ENCODE peak calls at places on chromosomes 1 and 21, in nine cellular contexts. F is OCI-LY7, L is thoracic aorta, J is heart left ventricle, I is PC-3, W is small intestine, V is GM23338, M is pancreas, E is fibroblast of lung. R is an unnamed sample. For H3K4me1, the result is how much of the 10 kb centered on the place peaks cover.

GRCh38 chr1:237124856-237125462 is 83.0 kb downstream of the RYR2 start:
- DNase-seq in F (peak), E (peak), J (no peak), I (peak), W (no peak), L (no peak), V (peak), M (no peak), R (no peak)

GRCh38 chr1:199644912-199645311 is 382.6 kb upstream of the NR5A2 start:
- DNase-seq in V (no peak), M (no peak), L (no peak), E (no peak), I (no peak), W (no peak), J (no peak), F (no peak), R (no peak)

GRCh38 chr1:165075725-165076370 is 280.7 kb downstream of the LMX1A start:
- DNase-seq in E (peak), M (no peak), I (peak), L (no peak), J (no peak), F (peak), W (peak), V (peak), R (peak)

GRCh38 chr1:31855038-31855845 is 39.4 kb upstream of the SPOCD1 start:
- DNase-seq in M (no peak), J (no peak), V (no peak), I (peak), F (no peak), E (peak), L (no peak), W (peak), R (no peak)

GRCh38 chr1:55632058-55632457 is 416.9 kb upstream of the USP24 start:
- DNase-seq in F (no peak), W (no peak), J (no peak), E (peak), M (no peak), V (no peak), I (peak), L (no peak), R (no peak)

GRCh38 chr1:64980745-64981601 is 14.6 kb upstream of the JAK1 start:
- DNase-seq in E (no peak), F (no peak), L (no peak), M (no peak), W (peak), J (no peak), V (no peak), I (peak), R (no peak)

GRCh38 chr1:247102381-247102780 is 1.8 kb downstream of the ZNF669 start:
- DNase-seq in F (no peak), I (peak), M (no peak), L (no peak), V (no peak), W (no peak), J (no peak), E (peak), R (no peak)

GRCh38 chr21:46347791-46348381 is 23.9 kb downstream of the PCNT start:
- DNase-seq in L (no peak), F (peak), W (no peak), J (peak), M (peak), E (peak), V (no peak), I (no peak), R (peak)

GRCh38 chr1:182182311-182182710 is 120.8 kb upstream of the ZNF648 start:
- DNase-seq in M (no peak), E (no peak), W (no peak), L (no peak), V (no peak), J (no peak), I (no peak), F (no peak), R (no peak)

GRCh38 chr21:15874610-15875009 is 144.8 kb downstream of the USP25 start:
- DNase-seq in E (peak), L (no peak), F (no peak), J (no peak), W (no peak), M (no peak), V (no peak), I (peak), R (no peak)

GRCh38 chr1:2592672-2593071 is 6.1 kb downstream of the PRXL2B start:
- DNase-seq in W (peak), E (no peak), V (no peak), I (peak), M (no peak), L (no peak), J (no peak), F (no peak), R (no peak)

DNA sequence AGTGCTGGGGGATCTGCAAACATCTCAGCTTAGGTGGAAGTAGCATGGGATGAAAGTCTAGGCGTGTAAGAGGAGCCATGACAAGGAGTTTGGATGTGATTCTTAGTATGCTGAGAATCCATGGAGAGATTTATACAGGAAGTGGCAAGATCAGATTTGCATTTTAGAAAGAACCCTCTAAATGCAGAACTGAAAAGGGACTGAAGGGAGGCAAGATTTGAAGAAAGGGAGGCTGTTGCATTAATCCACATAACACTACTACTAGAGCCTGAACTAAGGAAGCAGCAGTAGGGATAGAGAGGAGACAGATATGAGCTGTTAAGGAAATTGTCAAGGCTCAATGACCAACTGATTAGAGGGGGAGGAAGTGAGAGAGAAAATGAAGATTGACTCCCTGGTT is 9.8 kb downstream of the C1orf74 start:
- DNase-seq in W (no peak), V (no peak), I (no peak), M (no peak), J (no peak), F (peak), L (no peak), E (no peak), R (no peak)
- H3K4me1 ChIP-seq in W (under half), V (under half), I (under half), M (under half), J (under half), F (under half), L (under half), E (under half), R (under half)

DNA sequence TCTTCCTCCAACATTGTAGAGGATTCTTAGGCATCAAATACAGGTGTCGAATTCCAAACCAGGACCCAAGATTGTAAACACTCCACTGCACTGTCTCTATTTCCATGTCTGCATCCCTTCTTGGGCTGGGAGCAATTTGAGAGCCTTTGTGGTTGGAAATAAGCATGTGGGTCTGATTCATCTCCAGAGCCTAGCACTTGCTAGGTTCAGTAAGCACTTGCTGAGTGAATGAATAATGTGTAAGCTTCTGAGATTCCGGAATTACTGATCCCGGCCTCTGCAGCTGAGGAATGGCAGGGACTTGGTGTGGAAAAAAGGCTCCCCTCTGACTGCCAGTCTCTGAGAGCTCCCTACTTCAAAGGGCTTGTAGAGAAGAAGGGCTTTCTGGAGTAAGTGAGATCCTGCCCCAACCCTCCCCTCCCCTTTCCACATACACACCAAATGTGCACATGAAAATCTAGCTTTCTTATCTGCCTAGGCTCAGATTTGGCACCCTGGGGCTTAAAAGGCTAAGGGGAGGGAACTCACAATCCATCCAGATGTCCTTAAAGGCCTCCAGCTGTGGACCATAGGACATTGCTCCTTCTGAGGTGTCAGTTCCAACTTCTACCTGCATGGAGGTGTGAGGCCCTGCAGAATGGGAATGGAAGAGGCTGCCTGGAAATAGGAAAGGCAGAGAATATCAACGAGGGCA is 39.7 kb upstream of the TRABD2B start:
- DNase-seq in I (peak), M (no peak), L (no peak), E (no peak), F (no peak), W (no peak), J (no peak), V (no peak), R (no peak)
- H3K27ac ChIP-seq in I (no peak), M (no peak), L (no peak), E (no peak), F (no peak), W (no peak), J (no peak), V (no peak), R (no peak)

GRCh38 chr1:29201595-29202051 is 19.9 kb upstream of the SRSF4 start:
- DNase-seq in V (no peak), J (no peak), I (no peak), W (no peak), M (no peak), F (no peak), E (no peak), L (no peak), R (no peak)

GRCh38 chr1:29197993-29198392 is 16.3 kb upstream of the SRSF4 start:
- DNase-seq in L (no peak), V (no peak), I (no peak), E (no peak), F (no peak), J (no peak), M (no peak), W (no peak), R (no peak)

GRCh38 chr1:29200905-29201594 is 19.4 kb upstream of the SRSF4 start:
- DNase-seq in L (no peak), F (no peak), E (no peak), W (no peak), J (no peak), I (no peak), M (no peak), V (no peak), R (no peak)

GRCh38 chr1:29202584-29203340 is 21.1 kb upstream of the SRSF4 start:
- DNase-seq in F (peak), I (peak), V (peak), J (peak), W (peak), M (peak), E (peak), L (peak), R (peak)

DNA sequence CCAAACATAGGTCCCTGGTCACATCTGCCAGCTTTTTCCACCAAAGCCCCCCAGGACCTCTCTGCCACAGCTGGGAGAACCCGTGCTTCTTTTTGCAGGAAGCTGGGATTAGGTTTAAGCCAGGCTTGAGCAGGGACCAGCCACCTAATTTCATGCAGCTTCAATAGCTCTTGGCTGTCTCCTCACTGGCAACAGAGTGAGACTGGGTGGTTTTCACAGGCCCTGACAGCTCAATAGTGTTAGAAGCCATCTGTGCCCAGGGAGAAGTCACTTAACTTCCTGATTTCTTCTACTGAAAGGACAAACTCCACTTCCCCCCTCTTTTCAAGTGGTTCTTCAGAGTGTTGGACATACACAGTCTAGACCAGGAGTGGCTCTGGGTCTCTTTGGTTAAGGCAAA is 20.4 kb upstream of the SRSF4 start:
- DNase-seq in F (no peak), M (no peak), E (no peak), V (no peak), W (no peak), L (no peak), I (no peak), J (no peak), R (no peak)
- H3K4me3 ChIP-seq in F (no peak), M (no peak), E (no peak), V (no peak), W (no peak), L (no peak), I (no peak), J (no peak), R (no peak)

GRCh38 chr1:40381268-40382109 is 8.0 kb downstream of the SMAP2 start:
- DNase-seq in I (no peak), L (no peak), V (no peak), E (no peak), J (no peak), F (peak), M (no peak), W (peak), R (no peak)

GRCh38 chr1:40382601-40383000 is 9.1 kb downstream of the SMAP2 start:
- DNase-seq in L (no peak), I (no peak), J (no peak), E (no peak), F (no peak), V (no peak), W (no peak), M (no peak), R (no peak)

GRCh38 chr1:40380817-40381216 is 7.3 kb downstream of the SMAP2 start:
- DNase-seq in W (no peak), M (no peak), V (no peak), I (no peak), E (no peak), L (no peak), F (no peak), J (no peak), R (no peak)

GRCh38 chr1:40383095-40383487 is 9.6 kb downstream of the SMAP2 start:
- DNase-seq in W (no peak), F (no peak), M (no peak), V (peak), L (no peak), J (no peak), I (no peak), E (no peak), R (no peak)

DNA sequence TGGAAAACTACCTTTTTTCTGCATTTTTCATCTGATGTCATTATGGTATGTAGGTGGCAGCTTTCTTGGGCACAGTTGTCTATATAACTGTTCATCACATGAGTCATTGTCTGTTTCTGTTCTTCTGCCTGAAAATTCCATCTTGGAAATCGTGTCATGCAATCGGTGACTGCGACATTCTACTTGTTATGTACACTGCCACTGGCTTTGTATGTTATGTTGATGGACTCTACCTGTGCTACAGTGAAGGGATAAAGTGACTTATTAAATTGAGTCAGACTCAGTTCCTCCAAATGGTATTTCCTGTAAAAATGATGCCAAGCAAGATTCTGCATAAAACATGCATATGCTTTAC is 8.6 kb downstream of the SMAP2 start:
- DNase-seq in W (no peak), V (no peak), I (peak), M (no peak), J (no peak), F (no peak), E (no peak), L (no peak), R (no peak)
- H3K4me1 ChIP-seq in W (under half), V (under half), I (half or more), M (half or more), J (under half), F (half or more), E (under half), L (under half), R (under half)

GRCh38 chr1:241406421-241406820 is 49.4 kb upstream of the RGS7 start:
- DNase-seq in F (no peak), W (no peak), E (no peak), J (no peak), L (no peak), M (no peak), V (no peak), I (no peak), R (no peak)
- H3K27ac ChIP-seq in F (no peak), W (no peak), E (no peak), J (no peak), L (no peak), M (no peak), V (no peak), I (no peak), R (no peak)

DNA sequence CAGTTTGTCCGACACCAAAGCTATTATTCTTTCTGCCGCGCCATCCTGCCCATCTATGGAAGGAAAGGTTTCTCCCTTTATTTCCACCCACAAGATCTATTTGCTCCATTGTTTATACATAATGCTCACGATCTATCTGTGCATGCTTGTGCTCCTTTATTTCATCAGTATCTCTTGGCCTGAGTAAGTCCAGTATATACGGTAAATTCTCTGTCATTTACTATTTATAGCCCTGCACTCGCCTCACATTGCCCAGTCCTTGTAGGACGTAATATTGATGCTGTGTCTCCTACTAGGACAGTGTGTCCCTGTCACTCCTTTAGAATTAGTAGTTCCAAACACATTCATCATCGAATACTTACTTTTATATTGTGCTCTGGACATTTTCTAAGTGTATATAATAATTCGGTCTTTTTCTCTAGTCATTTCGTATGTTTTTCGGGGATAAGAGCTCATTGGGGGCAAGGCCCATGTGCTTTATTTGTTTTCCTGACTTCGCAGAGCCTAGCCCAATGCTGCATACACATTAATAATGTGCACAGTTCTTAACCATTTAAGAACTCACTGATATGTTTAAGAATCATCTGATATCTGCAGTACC is 3.1 kb upstream of the NID1 start:
- DNase-seq in I (no peak), W (no peak), M (no peak), F (no peak), E (peak), V (no peak), J (no peak), L (no peak), R (no peak)
- H3K4me3 ChIP-seq in I (no peak), W (no peak), M (no peak), F (no peak), E (peak), V (no peak), J (peak), L (peak), R (no peak)

GRCh38 chr21:38794978-38795377 is 10.8 kb upstream of the ETS2 start:
- DNase-seq in W (peak), F (no peak), V (no peak), J (no peak), E (no peak), M (no peak), I (no peak), L (no peak), R (no peak)
- H3K4me1 ChIP-seq in W (under half), F (under half), V (under half), J (under half), E (under half), M (under half), I (half or more), L (under half), R (under half)

GRCh38 chr1:201354901-201355295 is 22.6 kb downstream of the TNNT2 start:
- DNase-seq in J (peak), F (no peak), I (no peak), L (no peak), E (no peak), V (no peak), M (no peak), W (no peak), R (no peak)
- H3K27ac ChIP-seq in J (no peak), F (no peak), I (no peak), L (no peak), E (no peak), V (no peak), M (no peak), W (no peak), R (no peak)

GRCh38 chr1:160401972-160402795 is 1.8 kb downstream of the VANGL2 start:
- DNase-seq in E (no peak), F (no peak), M (no peak), J (no peak), W (no peak), I (no peak), L (no peak), V (no peak), R (no peak)
- H3K4me3 ChIP-seq in E (no peak), F (peak), M (no peak), J (no peak), W (no peak), I (no peak), L (no peak), V (peak), R (no peak)

R was measured in adrenal gland.